ENCODE peak calls at places on chromosome 4, in five cellular contexts. H is mesendoderm, G is H9, T is mesenchymal stem cell, O is IMR-90. L is an unnamed sample.

GRCh38 chr4:112448211-112448745 is 67.7 kb downstream of the NEUROG2 start:
- DNase-seq in G (no peak), T (no peak), H (peak), O (peak), L (no peak)

GRCh38 chr4:173494013-173494970 is 35.7 kb downstream of the HAND2 start:
- DNase-seq in O (peak), H (peak), G (peak), T (peak), L (peak)

GRCh38 chr4:26786916-26787315 is 73.7 kb upstream of the STIM2 start:
- DNase-seq in G (no peak), T (no peak), O (no peak), H (no peak), L (no peak)

GRCh38 chr4:33060873-33061542 is 2340.8 kb downstream of the PCDH7 start:
- DNase-seq in O (peak), T (peak), H (peak), G (peak), L (peak)

GRCh38 chr4:183287309-183287659 is 32.8 kb downstream of the CLDN22 start:
- DNase-seq in O (no peak), G (no peak), T (no peak), H (no peak), L (no peak)

GRCh38 chr4:158428242-158428641 is 93.4 kb upstream of the RXFP1 start:
- DNase-seq in T (no peak), O (peak), H (no peak), G (no peak), L (no peak)

GRCh38 chr4:113049421-113050355 is at the start of gene ANK2:
- DNase-seq in T (no peak), O (no peak), H (peak), G (peak), L (peak)

GRCh38 chr4:156476359-156476758 is 495.2 kb downstream of the PDGFC start:
- DNase-seq in T (peak), H (peak), G (no peak), O (peak), L (no peak)

GRCh38 chr4:121950680-121951569 is 935 bp downstream of the TRPC3 start:
- DNase-seq in O (peak), T (peak), G (peak), H (peak), L (no peak)

GRCh38 chr4:57023104-57023503 is 44.4 kb downstream of the POLR2B start:
- DNase-seq in T (peak), O (peak), G (no peak), H (no peak), L (no peak)

GRCh38 chr4:140724780-140725179 is 31.4 kb downstream of the TBC1D9 start:
- DNase-seq in O (peak), G (no peak), T (no peak), H (no peak), L (no peak)

GRCh38 chr4:178427663-178428062 is 985.4 kb upstream of the AGA start:
- DNase-seq in H (no peak), T (no peak), O (no peak), G (no peak), L (no peak)

GRCh38 chr4:137980641-137981040 is 261.5 kb downstream of the SLC7A11 start:
- DNase-seq in H (peak), T (no peak), G (no peak), O (no peak), L (no peak)

GRCh38 chr4:67522851-67523671 is 22.2 kb downstream of the CENPC start:
- DNase-seq in T (peak), G (no peak), O (peak), H (no peak), L (no peak)

GRCh38 chr4:67521506-67521905 is 23.8 kb downstream of the CENPC start:
- DNase-seq in T (peak), G (no peak), O (no peak), H (no peak), L (no peak)

DNA sequence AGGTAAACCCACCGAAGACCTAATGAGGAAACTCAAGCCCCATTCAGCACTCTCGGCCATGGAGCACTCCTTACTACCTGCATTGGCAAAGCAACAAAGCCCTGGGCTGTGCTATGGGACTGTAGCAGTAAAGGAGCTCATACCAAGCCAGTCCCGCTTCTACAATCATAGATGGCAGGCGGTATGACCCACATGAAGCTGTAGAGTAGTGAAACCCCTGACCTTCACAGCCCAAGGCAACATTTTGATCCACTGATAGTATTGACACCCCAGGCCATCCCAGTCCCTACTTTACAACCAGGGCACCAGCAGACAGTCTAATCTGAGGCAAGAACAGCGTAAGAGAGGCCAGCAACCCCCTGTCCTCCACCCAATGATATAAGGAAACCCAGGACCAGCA is 25.2 kb downstream of the CENPC start:
- DNase-seq in G (no peak), O (no peak), T (no peak), H (peak), L (no peak)
- H2BK15ac ChIP-seq in G (no peak), O (no peak), T (no peak), H (no peak), L (no peak)

DNA sequence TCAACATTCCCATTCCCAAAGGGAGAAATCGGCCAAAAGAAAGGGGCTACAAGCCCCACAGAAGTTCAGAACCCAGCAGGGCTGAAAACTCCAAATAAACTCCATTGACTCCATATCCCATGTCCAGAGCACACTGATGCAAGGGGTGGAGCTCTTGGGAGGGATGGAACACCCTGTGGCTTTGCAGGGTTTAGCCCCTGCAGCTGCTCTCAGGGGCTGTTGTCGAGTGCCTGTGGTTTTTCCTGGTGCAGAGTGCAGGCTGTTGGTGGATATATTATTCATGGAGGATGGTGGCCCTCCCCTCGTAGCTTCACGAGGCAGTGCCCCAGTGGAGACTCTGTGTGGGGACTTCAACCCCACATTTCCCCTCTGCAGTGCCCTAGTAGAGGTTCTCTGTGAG is 53.7 kb downstream of the PDGFRA start:
- DNase-seq in O (no peak), H (no peak), T (no peak), G (no peak), L (no peak)
- H2BK15ac ChIP-seq in O (no peak), H (no peak), T (no peak), G (no peak), L (no peak)

DNA sequence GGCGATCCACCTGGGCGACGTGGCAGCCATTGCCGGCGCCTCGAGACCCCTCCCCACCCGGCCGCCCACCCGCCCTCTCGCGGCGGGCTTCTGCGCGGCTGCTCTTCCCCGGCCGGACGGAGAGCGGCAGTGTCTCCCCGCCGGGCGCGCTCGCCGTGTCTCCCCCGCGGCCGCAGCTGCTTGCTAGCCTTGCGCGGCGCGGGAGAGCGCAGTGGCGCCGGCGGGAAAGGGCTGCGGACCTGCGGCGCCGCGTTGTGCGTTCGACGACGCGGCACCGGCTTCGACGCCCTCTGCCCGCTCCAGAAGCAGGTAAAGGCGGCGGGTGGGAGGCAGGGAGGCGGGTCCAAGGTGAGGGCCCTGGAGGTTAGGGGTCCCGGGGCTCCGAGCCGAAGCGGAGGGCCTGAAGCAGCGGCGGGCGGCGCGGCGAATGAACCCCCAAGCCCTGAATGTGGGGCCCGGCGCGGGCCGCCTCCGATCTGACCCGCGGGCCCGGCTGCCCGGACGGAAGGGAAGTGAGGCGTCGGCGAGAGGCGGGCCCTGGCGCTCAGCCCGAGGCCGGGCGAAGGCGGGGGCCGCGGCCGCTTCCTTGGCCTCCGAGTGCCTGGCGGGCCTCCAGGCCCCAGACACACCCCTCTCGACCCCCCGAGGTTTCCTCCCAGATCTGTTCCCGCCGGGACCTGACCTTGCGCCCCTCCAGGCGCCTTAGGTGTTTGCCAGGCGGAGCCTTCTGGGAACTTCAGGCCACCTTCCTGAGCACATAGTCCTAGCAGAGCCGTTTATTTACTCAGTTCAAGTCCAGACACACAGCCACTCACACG is at the start of gene N4BP2:
- DNase-seq in O (peak), H (peak), G (peak), T (peak), L (peak)
- H2BK15ac ChIP-seq in O (peak), H (no peak), G (no peak), T (peak), L (peak)

GRCh38 chr4:2353222-2354107 is 65.0 kb downstream of the ZFYVE28 start:
- DNase-seq in T (no peak), O (no peak), H (no peak), G (peak), L (no peak)
- H2BK15ac ChIP-seq in T (no peak), O (no peak), H (no peak), G (no peak), L (peak)

DNA sequence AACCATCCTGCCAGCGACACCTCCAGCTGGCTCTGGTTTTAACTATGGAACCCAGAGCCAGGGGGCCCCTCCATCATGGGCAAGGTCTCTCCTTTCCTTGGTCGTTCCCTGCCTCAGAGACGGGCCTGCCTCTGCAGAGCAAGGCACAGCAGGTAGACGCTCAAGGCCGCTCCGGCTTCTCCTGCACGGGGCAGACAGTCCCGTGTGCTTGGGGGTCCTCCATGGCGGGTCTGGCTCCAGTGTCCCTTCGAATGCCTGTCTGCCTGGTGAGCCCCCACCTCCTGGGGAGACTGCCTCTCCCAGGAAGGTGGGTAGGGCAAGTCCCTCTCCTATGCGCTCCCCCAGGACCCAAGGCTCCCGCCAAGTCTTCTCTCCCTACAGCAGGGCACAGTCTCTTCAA is 71.5 kb downstream of the ACOX3 start:
- DNase-seq in O (no peak), G (no peak), H (no peak), T (no peak), L (no peak)
- H2BK15ac ChIP-seq in O (no peak), G (no peak), H (no peak), T (no peak), L (no peak)

GRCh38 chr4:3780347-3781171 is 14.4 kb downstream of the ADRA2C start:
- DNase-seq in T (no peak), O (no peak), G (peak), H (peak), L (no peak)
- H2BK15ac ChIP-seq in T (no peak), O (no peak), G (no peak), H (no peak), L (peak)

GRCh38 chr4:185398618-185399017 is 2.0 kb downstream of the ANKRD37 start:
- DNase-seq in G (no peak), O (no peak), T (no peak), H (no peak), L (no peak)

GRCh38 chr4:185395956-185396723 is 416 bp upstream of the LRP2BP start:
- DNase-seq in O (peak), T (peak), G (peak), H (peak), L (peak)

GRCh38 chr4:185394568-185395254 is 1.0 kb downstream of the LRP2BP start:
- DNase-seq in T (no peak), G (no peak), H (no peak), O (no peak), L (no peak)

GRCh38 chr4:185395255-185395955 is at the start of gene LRP2BP:
- DNase-seq in H (no peak), O (no peak), T (peak), G (no peak), L (no peak)

DNA sequence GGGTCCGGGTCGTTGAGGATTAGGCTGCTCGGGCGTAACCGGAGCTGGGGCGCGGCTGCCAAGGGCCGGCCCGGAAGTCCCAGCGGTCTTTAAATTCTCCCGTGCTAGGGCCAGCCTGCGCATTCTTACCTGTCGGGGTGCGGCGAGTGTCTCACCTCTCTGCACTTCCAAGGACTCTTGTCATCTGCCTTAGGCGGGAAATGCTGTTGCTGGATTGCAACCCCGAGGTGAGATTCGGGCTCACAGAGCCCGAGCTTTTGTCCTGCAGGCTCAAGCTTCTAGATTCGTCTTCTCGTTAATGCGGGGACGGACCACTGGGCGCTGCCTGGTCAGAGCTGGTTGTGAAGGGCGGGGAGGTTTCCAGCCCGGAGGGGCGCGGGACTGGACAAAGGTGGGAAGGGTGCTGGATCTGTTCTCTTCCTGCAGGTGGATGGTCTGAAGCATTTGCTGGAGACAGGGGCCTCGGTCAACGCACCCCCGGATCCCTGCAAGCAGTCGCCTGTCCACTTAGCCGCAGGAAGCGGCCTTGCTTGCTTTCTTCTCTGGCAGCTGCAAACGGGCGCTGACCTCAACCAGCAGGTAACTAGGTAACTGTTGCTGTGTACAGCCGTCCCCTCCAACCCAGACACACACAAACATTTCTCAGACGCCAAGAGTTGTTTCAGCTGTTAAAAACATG is at the start of gene ANKRD37:
- DNase-seq in O (peak), G (peak), T (peak), H (peak), L (peak)
- H2BK15ac ChIP-seq in O (peak), G (no peak), T (peak), H (no peak), L (no peak)

GRCh38 chr4:1028574-1029220 is 17.3 kb downstream of the FGFRL1 start:
- DNase-seq in O (no peak), H (no peak), G (no peak), T (no peak), L (no peak)

GRCh38 chr4:1027219-1027915 is 15.9 kb downstream of the FGFRL1 start:
- DNase-seq in H (no peak), T (no peak), O (no peak), G (no peak), L (no peak)

GRCh38 chr4:1026115-1026514 is 14.7 kb downstream of the FGFRL1 start:
- DNase-seq in T (peak), G (peak), H (no peak), O (peak), L (no peak)

GRCh38 chr4:1029536-1029935 is 18.1 kb downstream of the FGFRL1 start:
- DNase-seq in G (no peak), H (no peak), T (no peak), O (no peak), L (no peak)

DNA sequence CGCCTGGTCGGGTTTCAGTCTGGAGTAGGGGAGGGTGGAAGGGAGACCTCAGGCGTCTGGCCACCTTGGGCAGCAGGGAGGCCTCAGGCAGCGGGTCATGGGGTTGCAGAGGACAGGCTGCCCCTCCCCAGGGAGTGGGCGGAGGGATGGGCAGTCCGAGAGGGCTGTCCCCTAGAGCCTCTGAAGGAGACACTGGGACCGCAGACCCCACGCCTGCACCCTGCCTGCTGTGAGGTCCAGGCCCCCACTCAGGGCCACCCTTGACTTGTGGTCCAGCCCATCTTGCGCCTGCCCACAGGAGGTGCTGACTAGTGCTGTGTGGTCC is 16.5 kb downstream of the FGFRL1 start:
- DNase-seq in T (peak), O (no peak), H (no peak), G (no peak), L (no peak)
- H2BK15ac ChIP-seq in T (peak), O (no peak), H (no peak), G (no peak), L (no peak)

L was measured in H1.